ENCODE peak calls at places on chromosomes 11 and 22, in five cellular contexts. D is amygdala; G is effector CD8-positive, alpha-beta T cell; K is activated T-cell treated with anti-CD3 and anti-CD28 coated beads for 1 hour; V is hippocampal formation. T is an unnamed sample.

GRCh38 chr22:32271389-32271788 is 16.2 kb upstream of the SLC5A4 start:
- DNase-seq in K (no peak), G (no peak), D (no peak), V (no peak), T (no peak)

GRCh38 chr11:46069595-46069994 is 51.7 kb downstream of the PHF21A start:
- DNase-seq in K (no peak), G (no peak), V (no peak), D (no peak), T (no peak)

GRCh38 chr11:7268727-7269126 is 17.0 kb downstream of the SYT9 start:
- DNase-seq in V (no peak), K (no peak), G (no peak), D (no peak), T (no peak)

GRCh38 chr11:114929351-114929750 is 251.0 kb downstream of the NXPE2 start:
- DNase-seq in G (no peak), D (no peak), K (no peak), V (no peak), T (no peak)

GRCh38 chr11:74010306-74010981 is 1.6 kb upstream of the UCP3 start:
- DNase-seq in D (no peak), G (no peak), V (no peak), K (no peak), T (no peak)

GRCh38 chr22:31036671-31037550 is 44.2 kb upstream of the SMTN start:
- DNase-seq in K (no peak), G (no peak), V (no peak), D (no peak), T (peak)

GRCh38 chr11:70302086-70302752 is 31.7 kb downstream of the PPFIA1 start:
- DNase-seq in K (no peak), G (no peak), D (no peak), V (no peak), T (no peak)

GRCh38 chr22:16866167-16866566 is 41.0 kb upstream of the XKR3 start:
- DNase-seq in K (no peak), D (no peak), G (no peak), V (no peak), T (peak)

GRCh38 chr11:113974741-113975470 is at the start of gene HTR3A:
- DNase-seq in V (no peak), D (no peak), G (no peak), K (no peak), T (peak)

GRCh38 chr11:48129697-48130395 is 86.8 kb upstream of the OR4B1 start:
- DNase-seq in K (no peak), D (no peak), G (no peak), V (no peak), T (no peak)

GRCh38 chr11:62124186-62125113 is 639 bp downstream of the INCENP start:
- DNase-seq in K (no peak), V (no peak), D (no peak), G (peak), T (peak)

GRCh38 chr11:83663446-83663845 is 377.3 kb upstream of the CCDC90B start:
- DNase-seq in K (no peak), D (no peak), V (no peak), G (no peak), T (peak)

GRCh38 chr11:27398413-27398780 is 35.4 kb upstream of the CCDC34 start:
- DNase-seq in K (no peak), G (no peak), D (no peak), V (no peak), T (no peak)

GRCh38 chr22:47375621-47376321 is 613.3 kb downstream of the TBC1D22A start:
- DNase-seq in V (no peak), D (no peak), G (no peak), K (no peak), T (no peak)

GRCh38 chr22:21694394-21694793 is 28.6 kb downstream of the PPIL2 start:
- DNase-seq in V (no peak), K (no peak), D (no peak), G (no peak), T (no peak)

GRCh38 chr11:11931461-11932055 is 76.9 kb downstream of the DKK3 start:
- DNase-seq in D (no peak), V (peak), G (no peak), K (no peak), T (peak)

T was measured in fibroblast of mammary gland.